ENCODE peak calls at places on chromosomes 12 and 14, in nine cellular contexts. One of them, this sample, is unnamed.

GRCh38 chr14:92223027-92223426 is 99.9 kb upstream of the SLC24A4 start:
- DNase-seq in dermis blood vessel endothelial cell: no peak
- DNase-seq in astrocyte of the spinal cord: no peak
- DNase-seq in K562: no peak
- DNase-seq in SW 1271: no peak
- DNase-seq in stimulated activated CD4-positive, alpha-beta T cell treated with anti-CD3 and anti-CD28 coated beads, Interleukin-15, amount 100 ng/mL, for 24 hours: no peak
- DNase-seq in NCI-H748 treated with DMSO at 0.1 percent for 48 hours: no peak
- DNase-seq in upper lobe of left lung: no peak
- DNase-seq in HTR-8/SVneo: no peak
- DNase-seq in this sample: no peak

GRCh38 chr12:103310871-103311270 is 184.9 kb downstream of the C12orf42 start:
- DNase-seq in NCI-H748 treated with DMSO at 0.1 percent for 48 hours: no peak
- DNase-seq in K562: no peak
- DNase-seq in SW 1271: no peak
- DNase-seq in HTR-8/SVneo: no peak
- DNase-seq in astrocyte of the spinal cord: no peak
- DNase-seq in stimulated activated CD4-positive, alpha-beta T cell treated with anti-CD3 and anti-CD28 coated beads, Interleukin-15, amount 100 ng/mL, for 24 hours: no peak
- DNase-seq in dermis blood vessel endothelial cell: no peak
- DNase-seq in upper lobe of left lung: no peak
- DNase-seq in this sample: no peak

GRCh38 chr14:102058146-102058545 is 28.7 kb downstream of the HSP90AA1 start:
- DNase-seq in dermis blood vessel endothelial cell: no peak
- DNase-seq in SW 1271: no peak
- DNase-seq in K562: no peak
- DNase-seq in NCI-H748 treated with DMSO at 0.1 percent for 48 hours: no peak
- DNase-seq in upper lobe of left lung: no peak
- DNase-seq in HTR-8/SVneo: no peak
- DNase-seq in astrocyte of the spinal cord: no peak
- DNase-seq in stimulated activated CD4-positive, alpha-beta T cell treated with anti-CD3 and anti-CD28 coated beads, Interleukin-15, amount 100 ng/mL, for 24 hours: no peak
- DNase-seq in this sample: no peak

GRCh38 chr12:115572440-115572839 is 705.1 kb downstream of the MED13L start:
- DNase-seq in astrocyte of the spinal cord: no peak
- DNase-seq in HTR-8/SVneo: no peak
- DNase-seq in NCI-H748 treated with DMSO at 0.1 percent for 48 hours: no peak
- DNase-seq in SW 1271: no peak
- DNase-seq in dermis blood vessel endothelial cell: no peak
- DNase-seq in K562: no peak
- DNase-seq in stimulated activated CD4-positive, alpha-beta T cell treated with anti-CD3 and anti-CD28 coated beads, Interleukin-15, amount 100 ng/mL, for 24 hours: no peak
- DNase-seq in upper lobe of left lung: no peak
- DNase-seq in this sample: no peak

GRCh38 chr14:90105756-90106155 is 44.0 kb downstream of the KCNK13 start:
- DNase-seq in NCI-H748 treated with DMSO at 0.1 percent for 48 hours: no peak
- DNase-seq in HTR-8/SVneo: no peak
- DNase-seq in astrocyte of the spinal cord: no peak
- DNase-seq in upper lobe of left lung: no peak
- DNase-seq in stimulated activated CD4-positive, alpha-beta T cell treated with anti-CD3 and anti-CD28 coated beads, Interleukin-15, amount 100 ng/mL, for 24 hours: no peak
- DNase-seq in SW 1271: no peak
- DNase-seq in dermis blood vessel endothelial cell: no peak
- DNase-seq in K562: no peak
- DNase-seq in this sample: no peak

GRCh38 chr12:2149091-2149490 is 96.3 kb downstream of the CACNA1C start:
- DNase-seq in stimulated activated CD4-positive, alpha-beta T cell treated with anti-CD3 and anti-CD28 coated beads, Interleukin-15, amount 100 ng/mL, for 24 hours: no peak
- DNase-seq in HTR-8/SVneo: no peak
- DNase-seq in SW 1271: no peak
- DNase-seq in upper lobe of left lung: no peak
- DNase-seq in astrocyte of the spinal cord: no peak
- DNase-seq in NCI-H748 treated with DMSO at 0.1 percent for 48 hours: no peak
- DNase-seq in dermis blood vessel endothelial cell: no peak
- DNase-seq in K562: no peak
- DNase-seq in this sample: no peak

GRCh38 chr12:87596636-87597035 is 432.6 kb downstream of the C12orf50 start:
- DNase-seq in stimulated activated CD4-positive, alpha-beta T cell treated with anti-CD3 and anti-CD28 coated beads, Interleukin-15, amount 100 ng/mL, for 24 hours: no peak
- DNase-seq in NCI-H748 treated with DMSO at 0.1 percent for 48 hours: no peak
- DNase-seq in K562: no peak
- DNase-seq in astrocyte of the spinal cord: no peak
- DNase-seq in SW 1271: no peak
- DNase-seq in HTR-8/SVneo: no peak
- DNase-seq in dermis blood vessel endothelial cell: no peak
- DNase-seq in upper lobe of left lung: no peak
- DNase-seq in this sample: no peak

GRCh38 chr14:51448831-51449665 is 202.7 kb upstream of the FRMD6 start:
- DNase-seq in dermis blood vessel endothelial cell: peak; percentile 48
- DNase-seq in NCI-H748 treated with DMSO at 0.1 percent for 48 hours: no peak
- DNase-seq in K562: no peak
- DNase-seq in stimulated activated CD4-positive, alpha-beta T cell treated with anti-CD3 and anti-CD28 coated beads, Interleukin-15, amount 100 ng/mL, for 24 hours: no peak
- DNase-seq in upper lobe of left lung: no peak
- DNase-seq in HTR-8/SVneo: no peak
- DNase-seq in SW 1271: no peak
- DNase-seq in astrocyte of the spinal cord: peak; percentile 80
- DNase-seq in this sample: no peak

GRCh38 chr12:94663077-94663476 is 12.7 kb upstream of the TMCC3 start:
- DNase-seq in stimulated activated CD4-positive, alpha-beta T cell treated with anti-CD3 and anti-CD28 coated beads, Interleukin-15, amount 100 ng/mL, for 24 hours: no peak
- DNase-seq in dermis blood vessel endothelial cell: no peak
- DNase-seq in astrocyte of the spinal cord: no peak
- DNase-seq in NCI-H748 treated with DMSO at 0.1 percent for 48 hours: no peak
- DNase-seq in SW 1271: no peak
- DNase-seq in HTR-8/SVneo: no peak
- DNase-seq in upper lobe of left lung: no peak
- DNase-seq in K562: no peak
- DNase-seq in this sample: no peak

GRCh38 chr14:98136019-98136418 is 1136.0 kb downstream of the BCL11B start:
- DNase-seq in astrocyte of the spinal cord: no peak
- DNase-seq in stimulated activated CD4-positive, alpha-beta T cell treated with anti-CD3 and anti-CD28 coated beads, Interleukin-15, amount 100 ng/mL, for 24 hours: peak; percentile 35
- DNase-seq in upper lobe of left lung: peak; percentile 9
- DNase-seq in dermis blood vessel endothelial cell: no peak
- DNase-seq in HTR-8/SVneo: no peak
- DNase-seq in K562: no peak
- DNase-seq in NCI-H748 treated with DMSO at 0.1 percent for 48 hours: no peak
- DNase-seq in SW 1271: no peak
- DNase-seq in this sample: no peak

GRCh38 chr12:49825360-49825970 is 2.7 kb downstream of the NCKAP5L start:
- DNase-seq in K562: no peak
- DNase-seq in NCI-H748 treated with DMSO at 0.1 percent for 48 hours: no peak
- DNase-seq in upper lobe of left lung: no peak
- DNase-seq in SW 1271: no peak
- DNase-seq in stimulated activated CD4-positive, alpha-beta T cell treated with anti-CD3 and anti-CD28 coated beads, Interleukin-15, amount 100 ng/mL, for 24 hours: no peak
- DNase-seq in HTR-8/SVneo: no peak
- DNase-seq in astrocyte of the spinal cord: peak; percentile 32
- DNase-seq in dermis blood vessel endothelial cell: peak; percentile 30
- DNase-seq in this sample: no peak

GRCh38 chr12:47377414-47378221 is 297.9 kb upstream of the AMIGO2 start:
- DNase-seq in dermis blood vessel endothelial cell: peak; percentile 95
- DNase-seq in SW 1271: no peak
- DNase-seq in stimulated activated CD4-positive, alpha-beta T cell treated with anti-CD3 and anti-CD28 coated beads, Interleukin-15, amount 100 ng/mL, for 24 hours: no peak
- DNase-seq in upper lobe of left lung: no peak
- DNase-seq in astrocyte of the spinal cord: peak; percentile 99
- DNase-seq in HTR-8/SVneo: peak; percentile 84
- DNase-seq in NCI-H748 treated with DMSO at 0.1 percent for 48 hours: no peak
- DNase-seq in K562: peak; percentile 16
- DNase-seq in this sample: no peak

GRCh38 chr12:51941011-51941561 is 10.4 kb upstream of the ACVR1B start:
- DNase-seq in NCI-H748 treated with DMSO at 0.1 percent for 48 hours: peak; percentile 73
- DNase-seq in stimulated activated CD4-positive, alpha-beta T cell treated with anti-CD3 and anti-CD28 coated beads, Interleukin-15, amount 100 ng/mL, for 24 hours: no peak
- DNase-seq in SW 1271: no peak
- DNase-seq in astrocyte of the spinal cord: peak; percentile 51
- DNase-seq in HTR-8/SVneo: no peak
- DNase-seq in upper lobe of left lung: peak; percentile 49
- DNase-seq in dermis blood vessel endothelial cell: no peak
- DNase-seq in K562: no peak
- DNase-seq in this sample: no peak

GRCh38 chr12:132899033-132899432 is 11.6 kb upstream of the CHFR start:
- DNase-seq in stimulated activated CD4-positive, alpha-beta T cell treated with anti-CD3 and anti-CD28 coated beads, Interleukin-15, amount 100 ng/mL, for 24 hours: no peak
- DNase-seq in dermis blood vessel endothelial cell: peak; percentile 69
- DNase-seq in SW 1271: no peak
- DNase-seq in K562: no peak
- DNase-seq in HTR-8/SVneo: no peak
- DNase-seq in astrocyte of the spinal cord: no peak
- DNase-seq in NCI-H748 treated with DMSO at 0.1 percent for 48 hours: no peak
- DNase-seq in upper lobe of left lung: no peak
- DNase-seq in this sample: no peak

GRCh38 chr14:69037790-69038448 is 58.8 kb upstream of the ACTN1 start:
- DNase-seq in dermis blood vessel endothelial cell: peak; percentile 70
- DNase-seq in upper lobe of left lung: no peak
- DNase-seq in NCI-H748 treated with DMSO at 0.1 percent for 48 hours: no peak
- DNase-seq in stimulated activated CD4-positive, alpha-beta T cell treated with anti-CD3 and anti-CD28 coated beads, Interleukin-15, amount 100 ng/mL, for 24 hours: no peak
- DNase-seq in astrocyte of the spinal cord: no peak
- DNase-seq in SW 1271: no peak
- DNase-seq in HTR-8/SVneo: peak; percentile 73
- DNase-seq in K562: no peak
- DNase-seq in this sample: no peak

GRCh38 chr12:96208346-96208745 is 14.2 kb downstream of the ELK3 start:
- DNase-seq in K562: no peak
- DNase-seq in astrocyte of the spinal cord: peak; percentile 73
- DNase-seq in NCI-H748 treated with DMSO at 0.1 percent for 48 hours: no peak
- DNase-seq in dermis blood vessel endothelial cell: peak; percentile 78
- DNase-seq in stimulated activated CD4-positive, alpha-beta T cell treated with anti-CD3 and anti-CD28 coated beads, Interleukin-15, amount 100 ng/mL, for 24 hours: no peak
- DNase-seq in SW 1271: no peak
- DNase-seq in upper lobe of left lung: no peak
- DNase-seq in HTR-8/SVneo: no peak
- DNase-seq in this sample: peak; percentile 72